ENCODE peak calls at places on chromosomes 5 and 9, in four cellular contexts. U, J, R and W are unnamed samples.

GRCh38 chr5:32960340-32961065 is 249.4 kb downstream of the NPR3 start:
- DNase-seq in R (no peak), U (no peak), J (no peak), W (no peak)

GRCh38 chr5:172872997-172873491 is 39.0 kb downstream of the ERGIC1 start:
- DNase-seq in R (peak), U (no peak), J (no peak), W (no peak)

GRCh38 chr5:37847978-37848425 is 8.2 kb upstream of the GDNF start:
- DNase-seq in U (no peak), J (no peak), R (no peak), W (no peak)

GRCh38 chr9:98873535-98874432 is 66.3 kb downstream of the GALNT12 start:
- DNase-seq in J (peak), U (no peak), R (peak), W (no peak)

GRCh38 chr5:154358410-154359221 is 87.2 kb upstream of the SAP30L start:
- DNase-seq in J (no peak), U (no peak), R (peak), W (no peak)

GRCh38 chr9:88197781-88198345 is 59.6 kb upstream of the SPATA31C2 start:
- DNase-seq in J (no peak), U (peak), R (no peak), W (no peak)

GRCh38 chr5:133921899-133922468 is 46.4 kb downstream of the C5orf15 start:
- DNase-seq in J (no peak), U (peak), R (no peak), W (no peak)

GRCh38 chr5:104793452-104794120 is 1231.0 kb upstream of the NUDT12 start:
- DNase-seq in J (no peak), U (no peak), R (no peak), W (no peak)

GRCh38 chr5:75567710-75568109 is 43.5 kb upstream of the ANKDD1B start:
- DNase-seq in R (no peak), U (no peak), J (no peak), W (no peak)

GRCh38 chr9:90801507-90802289 is at the start of gene SYK:
- DNase-seq in R (no peak), J (peak), U (peak), W (no peak)

GRCh38 chr5:52148679-52149078 is 639.0 kb upstream of the ITGA1 start:
- DNase-seq in U (no peak), R (no peak), J (no peak), W (no peak)

GRCh38 chr9:21028476-21028875 is 3.0 kb downstream of the HACD4 start:
- DNase-seq in U (no peak), R (no peak), J (no peak), W (no peak)

GRCh38 chr5:90398726-90399125 is 10.8 kb downstream of the CETN3 start:
- DNase-seq in R (no peak), J (no peak), U (no peak), W (no peak)

GRCh38 chr5:38078161-38078560 is 180.2 kb upstream of the EGFLAM start:
- DNase-seq in J (no peak), R (no peak), U (no peak), W (no peak)

GRCh38 chr5:93581738-93582414 is 857 bp upstream of the NR2F1-AS1 start:
- DNase-seq in J (no peak), U (no peak), R (no peak), W (no peak)

DNA sequence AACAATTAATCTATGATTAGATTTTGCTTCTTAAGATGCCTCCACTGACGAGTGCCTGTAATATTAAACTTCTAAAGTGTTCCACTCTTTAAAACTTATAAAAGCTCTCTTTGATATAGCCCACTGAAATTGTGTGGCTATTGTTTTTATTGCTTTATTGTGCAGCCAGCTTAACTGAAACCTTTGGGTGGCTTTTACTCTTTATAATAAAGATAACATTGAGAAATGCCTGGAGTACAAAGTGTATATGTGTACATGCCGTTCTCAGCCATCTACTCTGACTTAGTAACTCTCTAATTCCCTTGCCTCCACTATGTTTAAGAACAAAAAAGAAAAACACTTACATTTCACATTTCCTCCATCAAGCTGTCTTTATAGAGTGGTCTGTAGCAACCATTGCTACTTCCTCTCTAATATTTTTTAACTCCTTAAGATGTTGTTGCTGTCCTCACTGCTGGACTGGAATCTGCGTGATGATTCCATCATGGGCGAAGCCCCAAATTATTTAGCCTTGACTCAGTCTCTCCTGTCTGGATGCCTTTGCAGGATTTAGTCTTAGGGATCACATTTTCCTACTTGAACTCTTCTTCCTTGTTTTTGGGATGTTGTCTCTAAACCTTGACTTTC is 9.1 kb downstream of the PIK3R1 start:
- DNase-seq in J (no peak), R (no peak), U (no peak), W (no peak)
- H3K4me3 ChIP-seq in J (peak), R (no peak), U (no peak), W (peak)

GRCh38 chr9:137435980-137436760 is 5.0 kb downstream of the ENTPD8 start:
- DNase-seq in U (peak), J (peak), R (peak), W (peak)
- TF ChIP-seq EP300 in U (no peak), J (no peak), R (no peak), W (no peak)

DNA sequence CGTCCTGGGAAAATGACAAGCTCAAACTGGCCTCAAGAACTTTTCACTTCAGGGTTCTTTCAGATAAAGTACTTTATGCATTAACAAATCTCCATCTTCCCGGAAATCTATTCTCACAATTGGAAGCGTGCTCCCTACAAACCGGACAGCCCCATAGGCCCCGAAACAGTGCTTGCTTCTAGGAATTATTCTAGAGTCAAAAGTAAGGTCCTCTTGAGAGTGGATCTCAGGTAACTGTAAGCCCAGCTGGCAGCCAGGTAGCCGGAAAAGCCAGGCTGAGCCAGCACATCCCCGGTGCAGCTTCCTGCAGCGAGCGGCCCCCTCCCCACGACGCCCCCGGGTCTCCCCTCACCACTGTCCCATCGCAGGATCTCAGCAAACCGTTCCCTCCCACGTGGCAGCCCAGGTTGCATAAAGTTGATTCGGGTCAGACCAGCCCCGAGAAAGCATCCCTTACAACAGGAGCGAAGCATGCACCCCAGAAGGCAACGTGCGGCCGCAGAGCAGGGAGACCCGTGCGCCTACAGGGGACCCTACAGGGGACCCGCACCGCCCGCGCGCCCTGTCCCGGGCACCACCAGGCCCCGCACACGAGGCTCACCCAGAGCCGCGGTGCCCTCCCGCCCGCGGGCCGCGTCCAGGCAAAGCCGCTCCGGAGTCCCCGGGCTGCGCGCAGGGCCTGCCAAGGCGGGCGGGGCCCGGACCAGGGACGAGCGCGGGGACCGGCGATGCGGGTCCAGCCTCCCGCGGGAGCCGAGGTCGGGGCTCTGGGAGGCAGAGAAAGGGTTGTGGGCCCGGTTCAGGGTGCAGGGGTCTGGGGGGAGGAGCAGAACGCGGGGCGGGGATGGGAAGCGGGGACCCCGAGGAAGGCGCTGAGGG is 920 bp downstream of the LPCAT1 start:
- DNase-seq in J (peak), R (peak), U (peak), W (peak)
- H3K27ac ChIP-seq in J (no peak), R (no peak), U (no peak), W (no peak)

GRCh38 chr9:128894764-128895163 is 12.8 kb downstream of the LRRC8A start:
- DNase-seq in R (no peak), U (no peak), J (no peak), W (no peak)

GRCh38 chr9:128891354-128892222 is 9.7 kb downstream of the LRRC8A start:
- DNase-seq in U (no peak), R (no peak), J (no peak), W (peak)

GRCh38 chr9:128893354-128893753 is 11.4 kb downstream of the LRRC8A start:
- DNase-seq in U (no peak), J (no peak), R (no peak), W (no peak)

GRCh38 chr9:128895556-128895955 is 13.6 kb downstream of the LRRC8A start:
- DNase-seq in J (no peak), R (no peak), U (no peak), W (no peak)

GRCh38 chr9:128892223-128892892 is 10.4 kb downstream of the LRRC8A start:
- DNase-seq in U (no peak), J (peak), R (peak), W (peak)
- H3K4me3 ChIP-seq in U (no peak), J (peak), R (peak), W (peak)